ENCODE peak calls at places on chromosomes 1 and 21, in five cellular contexts. One of them, this sample, is unnamed.

GRCh38 chr1:235022341-235023196 is 106.1 kb downstream of the TOMM20 start:
- DNase-seq in heart right ventricle: no peak
- DNase-seq in BJ: no peak
- DNase-seq in Peyer's patch: peak
- DNase-seq in H1: no peak
- DNase-seq in this sample: no peak

GRCh38 chr1:209587778-209588177 is 4.3 kb downstream of the CAMK1G start:
- DNase-seq in BJ: no peak
- DNase-seq in Peyer's patch: no peak
- DNase-seq in H1: no peak
- DNase-seq in heart right ventricle: no peak
- DNase-seq in this sample: no peak

GRCh38 chr1:24720152-24720551 is 25.1 kb upstream of the CLIC4 start:
- DNase-seq in BJ: no peak
- DNase-seq in Peyer's patch: peak
- DNase-seq in H1: no peak
- DNase-seq in heart right ventricle: peak
- DNase-seq in this sample: no peak

GRCh38 chr1:34851431-34852105 is 8.0 kb downstream of the SMIM12 start:
- DNase-seq in Peyer's patch: no peak
- DNase-seq in BJ: no peak
- DNase-seq in H1: no peak
- DNase-seq in heart right ventricle: peak
- DNase-seq in this sample: no peak

GRCh38 chr21:15367061-15367626 is 302.3 kb upstream of the NRIP1 start:
- DNase-seq in Peyer's patch: no peak
- DNase-seq in BJ: no peak
- DNase-seq in heart right ventricle: no peak
- DNase-seq in H1: peak
- DNase-seq in this sample: no peak

GRCh38 chr1:63322248-63322943 is at the start of gene FOXD3:
- DNase-seq in H1: no peak
- DNase-seq in BJ: no peak
- DNase-seq in Peyer's patch: peak
- DNase-seq in heart right ventricle: peak
- DNase-seq in this sample: no peak

GRCh38 chr1:15911927-15912326 is 64.0 kb downstream of the ZBTB17 start:
- DNase-seq in H1: no peak
- DNase-seq in BJ: no peak
- DNase-seq in Peyer's patch: no peak
- DNase-seq in heart right ventricle: no peak
- DNase-seq in this sample: no peak

GRCh38 chr1:192010406-192010805 is 147.9 kb upstream of the RGS18 start:
- DNase-seq in BJ: no peak
- DNase-seq in H1: no peak
- DNase-seq in Peyer's patch: no peak
- DNase-seq in heart right ventricle: no peak
- DNase-seq in this sample: peak

GRCh38 chr1:3524571-3525203 is 70.2 kb downstream of the ARHGEF16 start:
- DNase-seq in BJ: no peak
- DNase-seq in H1: no peak
- DNase-seq in heart right ventricle: no peak
- DNase-seq in Peyer's patch: no peak
- DNase-seq in this sample: no peak

GRCh38 chr1:112717263-112717662 is 2.1 kb upstream of the PPM1J start:
- DNase-seq in H1: no peak
- DNase-seq in Peyer's patch: no peak
- DNase-seq in heart right ventricle: no peak
- DNase-seq in BJ: no peak
- DNase-seq in this sample: no peak

GRCh38 chr1:68994096-68994495 is 497.2 kb upstream of the DEPDC1 start:
- DNase-seq in Peyer's patch: no peak
- DNase-seq in BJ: no peak
- DNase-seq in H1: no peak
- DNase-seq in heart right ventricle: no peak
- DNase-seq in this sample: no peak

GRCh38 chr1:40224040-40224439 is 23.7 kb upstream of the TMCO2 start:
- DNase-seq in Peyer's patch: no peak
- DNase-seq in H1: no peak
- DNase-seq in BJ: no peak
- DNase-seq in heart right ventricle: no peak
- DNase-seq in this sample: no peak

GRCh38 chr1:36781098-36781497 is 253.2 kb downstream of the GRIK3 start:
- DNase-seq in BJ: no peak
- DNase-seq in Peyer's patch: no peak
- DNase-seq in heart right ventricle: no peak
- DNase-seq in H1: no peak
- DNase-seq in this sample: no peak

GRCh38 chr1:217135569-217135915 is 412.3 kb upstream of the ESRRG start:
- DNase-seq in BJ: no peak
- DNase-seq in Peyer's patch: no peak
- DNase-seq in heart right ventricle: peak
- DNase-seq in H1: no peak
- DNase-seq in this sample: no peak

GRCh38 chr1:46171351-46171750 is 3.5 kb upstream of the TSPAN1 start:
- DNase-seq in H1: no peak
- DNase-seq in Peyer's patch: peak
- DNase-seq in heart right ventricle: peak
- DNase-seq in BJ: no peak
- DNase-seq in this sample: no peak

GRCh38 chr1:168506204-168506819 is 37.5 kb downstream of the XCL2 start:
- DNase-seq in heart right ventricle: no peak
- DNase-seq in BJ: no peak
- DNase-seq in Peyer's patch: no peak
- DNase-seq in H1: no peak
- DNase-seq in this sample: no peak

GRCh38 chr1:94039871-94040569 is 80.9 kb downstream of the ABCA4 start:
- DNase-seq in Peyer's patch: no peak
- DNase-seq in BJ: no peak
- DNase-seq in H1: no peak
- DNase-seq in heart right ventricle: no peak
- DNase-seq in this sample: no peak

GRCh38 chr1:228455715-228456114 is 31.5 kb upstream of the RNF187 start:
- DNase-seq in BJ: no peak
- DNase-seq in Peyer's patch: no peak
- DNase-seq in H1: no peak
- DNase-seq in heart right ventricle: no peak
- DNase-seq in this sample: no peak

GRCh38 chr1:203649551-203650011 is 22.9 kb downstream of the ATP2B4 start:
- DNase-seq in H1: no peak
- DNase-seq in BJ: no peak
- DNase-seq in heart right ventricle: no peak
- DNase-seq in Peyer's patch: no peak
- DNase-seq in this sample: no peak

GRCh38 chr1:29437946-29438345 is 201.6 kb downstream of the PTPRU start:
- DNase-seq in Peyer's patch: no peak
- DNase-seq in H1: no peak
- DNase-seq in heart right ventricle: no peak
- DNase-seq in BJ: no peak
- DNase-seq in this sample: no peak

GRCh38 chr1:5996641-5997270 is 4.5 kb upstream of the NPHP4 start:
- DNase-seq in H1: no peak
- DNase-seq in BJ: no peak
- DNase-seq in heart right ventricle: peak
- DNase-seq in Peyer's patch: no peak
- DNase-seq in this sample: no peak

GRCh38 chr21:39134288-39134810 is 48.9 kb downstream of the PSMG1 start:
- DNase-seq in H1: no peak
- DNase-seq in heart right ventricle: no peak
- DNase-seq in Peyer's patch: no peak
- DNase-seq in BJ: no peak
- DNase-seq in this sample: no peak

GRCh38 chr21:39136711-39137110 is 46.5 kb downstream of the PSMG1 start:
- DNase-seq in heart right ventricle: no peak
- DNase-seq in Peyer's patch: no peak
- DNase-seq in BJ: no peak
- DNase-seq in H1: no peak
- DNase-seq in this sample: no peak

GRCh38 chr21:39141502-39141901 is 41.7 kb downstream of the PSMG1 start:
- DNase-seq in heart right ventricle: no peak
- DNase-seq in Peyer's patch: no peak
- DNase-seq in H1: no peak
- DNase-seq in BJ: no peak
- DNase-seq in this sample: no peak

GRCh38 chr21:39132248-39132647 is 51.0 kb downstream of the PSMG1 start:
- DNase-seq in H1: no peak
- DNase-seq in BJ: no peak
- DNase-seq in Peyer's patch: no peak
- DNase-seq in heart right ventricle: no peak
- DNase-seq in this sample: no peak

DNA sequence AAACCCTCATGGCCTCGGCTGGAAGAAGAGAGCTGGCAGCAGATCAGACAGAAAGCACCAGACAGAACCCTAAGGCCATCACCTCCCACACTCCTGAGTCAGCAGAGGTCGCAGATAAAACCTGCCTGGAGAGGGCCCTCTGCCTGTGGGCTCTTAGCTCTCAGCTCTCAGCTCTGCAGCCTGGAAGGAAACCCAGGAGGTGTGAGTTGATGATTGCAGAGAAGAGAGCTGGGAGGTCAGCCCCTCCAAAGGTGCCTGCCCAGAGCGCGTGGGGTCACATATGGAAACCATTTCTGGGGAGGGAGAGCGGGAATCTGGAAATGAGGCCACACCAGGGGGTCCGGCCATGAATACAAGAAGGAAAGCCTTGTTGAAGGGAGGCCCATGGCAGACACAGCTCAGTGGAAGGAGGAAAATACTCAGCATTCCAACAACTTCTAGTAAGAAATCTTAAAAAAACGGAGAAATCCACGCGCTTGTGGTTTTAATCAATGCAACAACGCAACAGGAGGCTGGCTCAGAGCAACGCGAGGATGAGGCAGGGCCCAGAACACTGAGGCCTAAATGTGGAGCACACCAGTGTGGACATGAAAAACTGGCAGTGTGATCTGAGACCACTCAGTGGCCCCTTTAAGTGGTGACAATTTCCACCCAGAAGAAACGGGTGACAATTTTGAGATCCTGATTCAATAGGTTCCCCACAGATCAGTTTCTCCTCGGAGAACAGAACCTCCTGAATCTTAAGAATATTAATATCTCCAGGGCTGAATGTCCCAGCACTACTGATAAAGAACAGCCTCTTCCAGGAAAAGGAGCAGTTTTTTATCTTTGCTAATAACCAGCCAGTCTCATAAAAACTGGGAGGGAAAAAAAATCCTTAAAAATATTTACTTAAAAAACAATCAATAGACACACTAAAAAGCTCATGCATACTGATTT is 45.7 kb downstream of the PSMG1 start:
- DNase-seq in H1: no peak
- DNase-seq in Peyer's patch: no peak
- DNase-seq in BJ: no peak
- DNase-seq in heart right ventricle: no peak
- DNase-seq in this sample: no peak
- TF ChIP-seq CTCF in H1: no peak
- TF ChIP-seq CTCF in Peyer's patch: no peak
- TF ChIP-seq CTCF in BJ: peak
- TF ChIP-seq CTCF in heart right ventricle: no peak
- TF ChIP-seq CTCF in this sample: peak

GRCh38 chr1:172382949-172383348 is 37.5 kb upstream of the C1orf105 start:
- DNase-seq in Peyer's patch: no peak
- DNase-seq in H1: no peak
- DNase-seq in heart right ventricle: no peak
- DNase-seq in BJ: no peak
- DNase-seq in this sample: no peak

GRCh38 chr1:172381981-172382380 is 38.5 kb upstream of the C1orf105 start:
- DNase-seq in BJ: no peak
- DNase-seq in Peyer's patch: no peak
- DNase-seq in heart right ventricle: no peak
- DNase-seq in H1: no peak
- DNase-seq in this sample: no peak

GRCh38 chr1:172382406-172382805 is 38.1 kb upstream of the C1orf105 start:
- DNase-seq in Peyer's patch: no peak
- DNase-seq in H1: no peak
- DNase-seq in heart right ventricle: no peak
- DNase-seq in BJ: no peak
- DNase-seq in this sample: no peak

GRCh38 chr1:172386046-172386445 is 34.4 kb upstream of the C1orf105 start:
- DNase-seq in BJ: no peak
- DNase-seq in H1: no peak
- DNase-seq in Peyer's patch: no peak
- DNase-seq in heart right ventricle: no peak
- DNase-seq in this sample: no peak

DNA sequence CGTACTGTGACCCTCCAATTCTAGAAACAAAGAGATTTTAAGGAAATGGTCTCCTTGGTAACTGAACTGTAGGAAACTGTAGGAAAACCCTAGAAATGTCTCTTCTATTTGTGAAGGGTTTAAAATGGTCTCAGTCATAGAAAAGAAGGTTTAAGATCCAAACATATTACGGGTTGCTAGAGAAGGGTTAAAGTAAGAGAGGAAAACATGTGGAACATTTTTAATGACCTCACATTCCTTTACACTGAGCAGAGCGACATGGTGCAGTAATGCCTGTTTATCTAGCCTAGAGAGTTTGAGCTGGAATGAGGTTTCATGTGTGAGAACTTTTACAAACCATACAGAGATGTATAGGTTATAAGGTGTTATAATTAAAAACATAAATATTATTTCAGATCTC is 36.9 kb upstream of the C1orf105 start:
- DNase-seq in Peyer's patch: no peak
- DNase-seq in H1: no peak
- DNase-seq in heart right ventricle: no peak
- DNase-seq in BJ: peak
- DNase-seq in this sample: peak
- H3K4me3 ChIP-seq in Peyer's patch: no peak
- H3K4me3 ChIP-seq in H1: no peak
- H3K4me3 ChIP-seq in heart right ventricle: no peak
- H3K4me3 ChIP-seq in BJ: no peak
- H3K4me3 ChIP-seq in this sample: no peak

DNA sequence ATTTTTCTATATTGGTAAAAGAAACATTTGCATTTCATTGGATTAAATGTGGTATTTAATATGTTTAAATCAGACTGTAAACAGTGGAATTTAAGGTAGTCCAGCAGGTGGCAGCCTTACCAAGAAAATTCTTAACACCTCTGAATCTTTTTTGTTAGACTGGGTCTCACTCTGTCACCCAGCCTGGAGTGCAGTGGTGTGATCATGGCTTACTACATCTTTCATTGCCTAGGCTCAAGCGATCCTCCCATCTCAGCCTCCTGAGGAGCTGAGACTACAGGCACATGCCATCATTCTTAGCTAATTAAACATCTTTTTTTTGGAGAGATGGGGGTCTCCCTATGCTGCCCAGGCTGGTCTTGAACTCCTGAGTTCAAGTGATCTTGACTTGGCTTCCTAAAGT is 98.8 kb downstream of the RABGAP1L start:
- DNase-seq in Peyer's patch: peak
- DNase-seq in BJ: no peak
- DNase-seq in heart right ventricle: no peak
- DNase-seq in H1: no peak
- DNase-seq in this sample: no peak
- TF ChIP-seq CTCF in Peyer's patch: peak
- TF ChIP-seq CTCF in BJ: peak
- TF ChIP-seq CTCF in heart right ventricle: no peak
- TF ChIP-seq CTCF in H1: no peak
- TF ChIP-seq CTCF in this sample: peak

DNA sequence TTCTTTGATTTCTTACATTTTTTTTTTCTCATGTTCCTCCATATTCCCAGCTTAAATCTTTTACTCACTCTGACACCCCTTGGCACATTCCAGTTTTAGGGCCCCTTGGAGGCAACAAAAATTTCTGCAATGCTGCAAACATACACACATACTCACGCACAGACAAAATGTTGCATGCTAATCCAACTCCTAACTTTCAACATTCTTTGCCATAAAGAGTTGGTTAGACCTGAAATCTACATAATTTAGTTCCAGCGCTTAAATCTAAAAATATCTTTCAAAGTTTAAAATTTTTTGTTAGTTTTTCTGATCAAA is 103.9 kb downstream of the PTPN14 start:
- DNase-seq in BJ: no peak
- DNase-seq in heart right ventricle: no peak
- DNase-seq in Peyer's patch: no peak
- DNase-seq in H1: no peak
- DNase-seq in this sample: no peak
- H3K4me3 ChIP-seq in BJ: no peak
- H3K4me3 ChIP-seq in heart right ventricle: no peak
- H3K4me3 ChIP-seq in Peyer's patch: no peak
- H3K4me3 ChIP-seq in H1: no peak
- H3K4me3 ChIP-seq in this sample: no peak